ENCODE peak calls at places on chromosomes 3 and 15, in nine cellular contexts. A is hepatocyte, T is heart left ventricle, R is Panc1, K is mucosa of descending colon, W is heart right ventricle, L is A549, N is breast epithelium, E is body of pancreas. O is an unnamed sample.

GRCh38 chr3:151205482-151205881 is 2.5 kb upstream of the GPR171 start:
- DNase-seq in N (no peak), K (no peak), E (no peak), A (no peak), W (no peak), R (no peak), T (no peak), L (no peak), O (no peak)

GRCh38 chr3:14520967-14521366 is 19.2 kb downstream of the GRIP2 start:
- DNase-seq in W (no peak), N (peak; percentile 7), K (no peak), L (no peak), A (no peak), R (no peak), T (peak; percentile 4), E (no peak), O (no peak)

GRCh38 chr3:61903074-61903473 is 341.7 kb downstream of the PTPRG start:
- DNase-seq in E (no peak), L (no peak), A (no peak), T (no peak), K (no peak), W (no peak), N (no peak), R (no peak), O (no peak)

GRCh38 chr3:127770671-127771370 is 51.5 kb downstream of the MGLL start:
- DNase-seq in K (no peak), E (no peak), W (no peak), A (no peak), N (no peak), R (no peak), T (no peak), L (no peak), O (no peak)

GRCh38 chr3:27752926-27753325 is 30.8 kb upstream of the EOMES start:
- DNase-seq in A (no peak), K (no peak), L (no peak), R (no peak), N (no peak), W (no peak), T (no peak), E (no peak), O (no peak)

GRCh38 chr3:46672349-46672695 is 21.2 kb downstream of the ALS2CL start:
- DNase-seq in T (no peak), E (peak; percentile 0), L (no peak), A (no peak), W (no peak), R (no peak), K (peak; percentile 10), N (peak; percentile 40), O (no peak)

GRCh38 chr3:19543212-19543841 is 390.7 kb downstream of the EFHB start:
- DNase-seq in R (peak; percentile 8), A (peak; percentile 42), T (no peak), L (peak; percentile 35), E (no peak), K (no peak), W (no peak), N (no peak), O (peak; percentile 44)

GRCh38 chr3:166634091-166634746 is 745.9 kb downstream of the ZBBX start:
- DNase-seq in E (no peak), K (no peak), W (no peak), L (no peak), T (no peak), N (no peak), A (no peak), R (no peak), O (no peak)

GRCh38 chr3:178719036-178719635 is 182.9 kb downstream of the KCNMB2 start:
- DNase-seq in T (no peak), A (no peak), E (no peak), W (no peak), R (no peak), K (no peak), N (no peak), L (no peak), O (peak; percentile 76)

GRCh38 chr3:9223683-9224082 is 25.8 kb downstream of the SRGAP3 start:
- DNase-seq in T (no peak), N (no peak), A (no peak), R (no peak), E (no peak), W (no peak), K (no peak), L (no peak), O (no peak)

GRCh38 chr15:39127925-39128617 is 452.8 kb upstream of the THBS1 start:
- DNase-seq in N (no peak), K (no peak), A (peak; percentile 68), T (no peak), L (peak; percentile 96), R (peak; percentile 89), E (no peak), W (no peak), O (peak; percentile 98)

GRCh38 chr3:105868450-105868744 is 415 bp downstream of the CBLB start:
- DNase-seq in W (peak; percentile 57), T (peak; percentile 57), E (peak; percentile 69), K (peak; percentile 80), N (peak; percentile 61), L (peak; percentile 37), A (peak; percentile 78), R (no peak), O (peak; percentile 78)

DNA sequence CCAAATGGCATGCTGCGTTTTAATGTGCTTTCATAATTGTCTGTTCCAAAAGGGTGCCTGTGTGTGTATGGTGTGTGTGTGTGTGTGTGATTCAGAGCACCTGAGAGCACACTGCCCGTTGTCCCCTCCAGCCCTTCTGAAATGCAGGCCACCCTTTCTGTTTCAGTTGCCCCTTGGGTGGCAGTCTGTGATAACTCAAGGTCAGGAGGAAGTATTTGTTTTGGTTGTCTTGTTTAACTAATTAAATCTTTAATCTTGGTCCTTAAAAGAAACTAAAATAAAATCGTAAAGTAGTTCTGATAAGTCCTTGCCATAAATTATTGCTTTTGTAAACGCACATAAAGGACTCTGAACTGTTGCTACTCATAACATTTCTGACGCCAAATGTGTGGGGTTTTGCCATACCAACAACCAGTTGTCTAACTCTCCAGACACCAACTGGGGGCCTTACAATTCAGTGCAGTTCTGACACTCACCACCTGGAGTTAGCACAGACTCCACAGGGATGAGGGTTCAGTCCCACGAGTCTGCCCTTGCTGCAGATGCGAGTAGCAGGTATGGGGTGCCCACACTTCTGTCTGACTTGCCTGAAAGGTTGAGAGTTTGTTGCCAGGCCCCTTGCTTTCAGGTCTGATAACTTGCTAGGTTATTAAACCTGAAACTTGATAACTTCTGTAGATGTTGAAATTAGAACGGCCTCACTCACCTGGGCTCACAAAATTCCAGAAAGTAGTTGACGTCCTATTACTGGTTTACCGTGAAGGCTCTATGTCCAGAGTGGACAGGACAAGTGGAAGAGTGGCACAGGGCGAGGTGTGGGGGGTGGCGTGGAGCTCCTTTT is 157.3 kb downstream of the IGF1R start:
- DNase-seq in R (no peak), N (no peak), K (no peak), W (no peak), L (peak; percentile 61), A (peak; percentile 57), T (no peak), E (peak; percentile 31), O (no peak)
- TF ChIP-seq CTCF in R (peak; percentile 52), N (no peak), K (no peak), W (no peak), L (no peak), A (peak; percentile 12), T (no peak), E (peak; percentile 38), O (peak; percentile 5)

DNA sequence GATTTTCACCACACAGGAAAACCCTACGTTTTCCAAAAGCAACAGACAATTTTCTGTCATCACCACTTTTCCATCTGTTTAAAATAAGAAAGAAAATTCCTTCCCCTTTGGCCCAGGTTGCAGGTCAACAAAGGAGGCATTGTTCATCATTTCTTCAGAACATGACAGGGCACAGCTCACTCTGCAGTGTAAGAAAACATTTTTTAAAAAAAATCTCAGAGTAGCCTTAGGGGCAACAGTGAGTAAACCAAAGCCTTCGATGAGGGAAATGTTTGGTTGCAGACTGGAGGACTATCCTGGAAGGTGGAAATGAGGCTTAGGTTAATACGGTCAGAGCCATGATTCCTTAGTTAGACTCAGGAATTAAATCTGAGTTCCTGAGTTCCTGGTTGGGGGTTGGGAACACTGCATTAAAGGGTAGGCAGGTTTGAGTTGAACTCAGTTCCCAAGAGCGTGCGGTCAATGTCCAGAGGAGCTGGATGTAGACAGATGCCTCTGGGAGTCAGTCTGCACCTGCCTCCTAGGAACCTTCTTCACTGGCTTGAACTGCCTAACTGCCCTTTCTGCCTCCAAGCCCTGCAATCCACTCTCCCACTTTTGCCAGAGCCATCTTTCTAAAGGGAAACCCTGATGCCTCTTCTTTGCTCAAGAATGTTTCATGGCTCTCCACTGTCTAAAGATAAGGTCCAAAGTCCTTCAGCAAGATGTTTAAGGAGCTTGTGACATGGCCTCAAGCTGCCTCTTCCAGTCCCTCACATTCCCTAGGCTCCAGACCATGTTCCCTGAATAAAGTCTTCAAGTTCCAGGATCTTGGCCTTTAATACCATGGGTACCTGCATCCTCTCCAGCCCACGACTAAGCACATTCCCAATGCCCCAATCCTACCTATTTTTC is 3.2 kb upstream of the HES1 start:
- DNase-seq in A (peak; percentile 32), L (peak; percentile 33), E (no peak), T (no peak), R (no peak), N (no peak), K (no peak), W (no peak), O (peak; percentile 16)
- H3K4me1 ChIP-seq in A (peaks cover 41% of the 10 kb centered on the region), L (peaks cover 44% of the 10 kb centered on the region), E (peaks cover 54% of the 10 kb centered on the region), T (peaks cover 4% of the 10 kb centered on the region), R (peaks cover 47% of the 10 kb centered on the region), N (peaks cover 8% of the 10 kb centered on the region), K (peaks cover 35% of the 10 kb centered on the region), W (peaks cover 54% of the 10 kb centered on the region), O (peaks cover 31% of the 10 kb centered on the region)

GRCh38 chr3:103609472-103609871 is 1174.7 kb downstream of the ZPLD1 start:
- DNase-seq in N (no peak), L (no peak), W (no peak), E (no peak), K (no peak), A (no peak), T (no peak), R (no peak), O (no peak)
- TF ChIP-seq CTCF in N (no peak), L (no peak), W (no peak), E (no peak), K (no peak), A (peak; percentile 12), T (no peak), R (no peak), O (no peak)

GRCh38 chr3:45606003-45606402 is 11.5 kb downstream of the LIMD1 start:
- DNase-seq in T (no peak), K (no peak), E (no peak), L (no peak), N (no peak), W (no peak), A (no peak), R (no peak), O (no peak)

GRCh38 chr3:45605569-45605968 is 11.0 kb downstream of the LIMD1 start:
- DNase-seq in R (no peak), K (no peak), E (no peak), N (no peak), W (no peak), L (no peak), A (no peak), T (no peak), O (no peak)

GRCh38 chr3:45608296-45608695 is 13.7 kb downstream of the LIMD1 start:
- DNase-seq in K (no peak), T (no peak), A (no peak), E (no peak), L (no peak), R (no peak), N (no peak), W (no peak), O (no peak)

GRCh38 chr3:45607790-45608189 is 13.2 kb downstream of the LIMD1 start:
- DNase-seq in E (no peak), R (no peak), T (peak; percentile 45), W (peak; percentile 50), L (no peak), A (no peak), K (no peak), N (no peak), O (peak; percentile 56)

GRCh38 chr3:45606991-45607712 is 12.6 kb downstream of the LIMD1 start:
- DNase-seq in E (no peak), T (peak; percentile 67), L (no peak), A (no peak), W (peak; percentile 74), N (no peak), R (no peak), K (no peak), O (no peak)
- H3K4me1 ChIP-seq in E (peaks cover 50% of the 10 kb centered on the region), T (peaks cover 4% of the 10 kb centered on the region), L (peaks cover 54% of the 10 kb centered on the region), A (peaks cover 14% of the 10 kb centered on the region), W (peaks cover 100% of the 10 kb centered on the region), N (peaks cover 4% of the 10 kb centered on the region), R (peaks cover 43% of the 10 kb centered on the region), K (peaks cover 6% of the 10 kb centered on the region), O (peaks cover 15% of the 10 kb centered on the region)

O was measured in cardiac muscle cell.